ENCODE peak calls at places on chromosomes 6 and 20, in eight cellular contexts. One of them, this sample, is unnamed.

GRCh38 chr6:10343320-10343719 is 71.6 kb downstream of the TFAP2A start:
- DNase-seq in right atrium auricular region: no peak
- DNase-seq in AG04450: no peak
- DNase-seq in HepG2: no peak
- DNase-seq in lung: no peak
- DNase-seq in GM23338: no peak
- DNase-seq in right lobe of liver: no peak
- DNase-seq in stomach: no peak
- DNase-seq in this sample: no peak

GRCh38 chr20:17645546-17646208 is 36.4 kb downstream of the RRBP1 start:
- DNase-seq in AG04450: no peak
- DNase-seq in GM23338: no peak
- DNase-seq in right atrium auricular region: no peak
- DNase-seq in stomach: no peak
- DNase-seq in lung: no peak
- DNase-seq in HepG2: no peak
- DNase-seq in right lobe of liver: peak
- DNase-seq in this sample: no peak

GRCh38 chr20:37342231-37343177 is 3.4 kb upstream of the SRC start:
- DNase-seq in GM23338: peak
- DNase-seq in HepG2: peak
- DNase-seq in right lobe of liver: no peak
- DNase-seq in lung: no peak
- DNase-seq in right atrium auricular region: no peak
- DNase-seq in AG04450: no peak
- DNase-seq in stomach: no peak
- DNase-seq in this sample: no peak

GRCh38 chr20:5719861-5720401 is 30.3 kb upstream of the SHLD1 start:
- DNase-seq in HepG2: peak
- DNase-seq in right lobe of liver: no peak
- DNase-seq in AG04450: no peak
- DNase-seq in GM23338: no peak
- DNase-seq in stomach: no peak
- DNase-seq in lung: no peak
- DNase-seq in right atrium auricular region: no peak
- DNase-seq in this sample: no peak

GRCh38 chr6:15309611-15310283 is 63.9 kb downstream of the JARID2 start:
- DNase-seq in HepG2: no peak
- DNase-seq in GM23338: no peak
- DNase-seq in lung: no peak
- DNase-seq in right atrium auricular region: no peak
- DNase-seq in stomach: no peak
- DNase-seq in AG04450: no peak
- DNase-seq in right lobe of liver: no peak
- DNase-seq in this sample: no peak

GRCh38 chr6:124119591-124119990 is 315.9 kb downstream of the NKAIN2 start:
- DNase-seq in stomach: no peak
- DNase-seq in right atrium auricular region: no peak
- DNase-seq in GM23338: no peak
- DNase-seq in HepG2: no peak
- DNase-seq in lung: no peak
- DNase-seq in right lobe of liver: no peak
- DNase-seq in AG04450: no peak
- DNase-seq in this sample: no peak

GRCh38 chr6:134170844-134171243 is 118.4 kb upstream of the SLC2A12 start:
- DNase-seq in HepG2: no peak
- DNase-seq in right lobe of liver: no peak
- DNase-seq in GM23338: no peak
- DNase-seq in AG04450: no peak
- DNase-seq in stomach: no peak
- DNase-seq in lung: no peak
- DNase-seq in right atrium auricular region: no peak
- DNase-seq in this sample: no peak

GRCh38 chr20:49668181-49668877 is 45.3 kb downstream of the B4GALT5 start:
- DNase-seq in GM23338: no peak
- DNase-seq in stomach: peak
- DNase-seq in right lobe of liver: no peak
- DNase-seq in lung: no peak
- DNase-seq in HepG2: no peak
- DNase-seq in right atrium auricular region: no peak
- DNase-seq in AG04450: no peak
- DNase-seq in this sample: no peak

GRCh38 chr20:56625837-56626236 is 3.3 kb upstream of the TFAP2C start:
- DNase-seq in right lobe of liver: no peak
- DNase-seq in right atrium auricular region: no peak
- DNase-seq in GM23338: peak
- DNase-seq in stomach: no peak
- DNase-seq in lung: no peak
- DNase-seq in AG04450: no peak
- DNase-seq in HepG2: no peak
- DNase-seq in this sample: no peak

GRCh38 chr6:24524801-24525200 is 30.0 kb downstream of the ALDH5A1 start:
- DNase-seq in right atrium auricular region: no peak
- DNase-seq in stomach: no peak
- DNase-seq in AG04450: peak
- DNase-seq in lung: no peak
- DNase-seq in GM23338: peak
- DNase-seq in HepG2: peak
- DNase-seq in right lobe of liver: no peak
- DNase-seq in this sample: no peak

GRCh38 chr6:44304282-44305199 is 8.6 kb downstream of the AARS2 start:
- DNase-seq in HepG2: peak
- DNase-seq in right lobe of liver: no peak
- DNase-seq in lung: no peak
- DNase-seq in right atrium auricular region: no peak
- DNase-seq in AG04450: no peak
- DNase-seq in stomach: no peak
- DNase-seq in GM23338: peak
- DNase-seq in this sample: no peak

GRCh38 chr20:1374246-1374645 is 18.6 kb downstream of the FKBP1A start:
- DNase-seq in right lobe of liver: no peak
- DNase-seq in lung: no peak
- DNase-seq in GM23338: no peak
- DNase-seq in stomach: no peak
- DNase-seq in right atrium auricular region: no peak
- DNase-seq in AG04450: no peak
- DNase-seq in HepG2: no peak
- DNase-seq in this sample: no peak

GRCh38 chr6:47260021-47260420 is 49.7 kb downstream of the TNFRSF21 start:
- DNase-seq in AG04450: no peak
- DNase-seq in right lobe of liver: no peak
- DNase-seq in lung: no peak
- DNase-seq in right atrium auricular region: no peak
- DNase-seq in GM23338: no peak
- DNase-seq in HepG2: no peak
- DNase-seq in stomach: no peak
- DNase-seq in this sample: no peak

GRCh38 chr6:158131926-158132325 is 36.1 kb downstream of the SERAC1 start:
- DNase-seq in lung: no peak
- DNase-seq in GM23338: peak
- DNase-seq in right atrium auricular region: no peak
- DNase-seq in right lobe of liver: no peak
- DNase-seq in stomach: no peak
- DNase-seq in AG04450: no peak
- DNase-seq in HepG2: peak
- DNase-seq in this sample: no peak

GRCh38 chr20:52569201-52569600 is 377.6 kb upstream of the ZFP64 start:
- DNase-seq in GM23338: no peak
- DNase-seq in HepG2: no peak
- DNase-seq in lung: no peak
- DNase-seq in right lobe of liver: no peak
- DNase-seq in right atrium auricular region: no peak
- DNase-seq in AG04450: no peak
- DNase-seq in stomach: no peak
- DNase-seq in this sample: no peak

GRCh38 chr6:94367316-94367715 is 948.0 kb upstream of the EPHA7 start:
- DNase-seq in lung: no peak
- DNase-seq in HepG2: no peak
- DNase-seq in right atrium auricular region: no peak
- DNase-seq in right lobe of liver: no peak
- DNase-seq in AG04450: no peak
- DNase-seq in stomach: no peak
- DNase-seq in GM23338: no peak
- DNase-seq in this sample: no peak

GRCh38 chr20:46546293-46546692 is 4.2 kb downstream of the OCSTAMP start:
- DNase-seq in right lobe of liver: no peak
- DNase-seq in stomach: no peak
- DNase-seq in AG04450: no peak
- DNase-seq in lung: no peak
- DNase-seq in right atrium auricular region: no peak
- DNase-seq in HepG2: no peak
- DNase-seq in GM23338: no peak
- DNase-seq in this sample: no peak

DNA sequence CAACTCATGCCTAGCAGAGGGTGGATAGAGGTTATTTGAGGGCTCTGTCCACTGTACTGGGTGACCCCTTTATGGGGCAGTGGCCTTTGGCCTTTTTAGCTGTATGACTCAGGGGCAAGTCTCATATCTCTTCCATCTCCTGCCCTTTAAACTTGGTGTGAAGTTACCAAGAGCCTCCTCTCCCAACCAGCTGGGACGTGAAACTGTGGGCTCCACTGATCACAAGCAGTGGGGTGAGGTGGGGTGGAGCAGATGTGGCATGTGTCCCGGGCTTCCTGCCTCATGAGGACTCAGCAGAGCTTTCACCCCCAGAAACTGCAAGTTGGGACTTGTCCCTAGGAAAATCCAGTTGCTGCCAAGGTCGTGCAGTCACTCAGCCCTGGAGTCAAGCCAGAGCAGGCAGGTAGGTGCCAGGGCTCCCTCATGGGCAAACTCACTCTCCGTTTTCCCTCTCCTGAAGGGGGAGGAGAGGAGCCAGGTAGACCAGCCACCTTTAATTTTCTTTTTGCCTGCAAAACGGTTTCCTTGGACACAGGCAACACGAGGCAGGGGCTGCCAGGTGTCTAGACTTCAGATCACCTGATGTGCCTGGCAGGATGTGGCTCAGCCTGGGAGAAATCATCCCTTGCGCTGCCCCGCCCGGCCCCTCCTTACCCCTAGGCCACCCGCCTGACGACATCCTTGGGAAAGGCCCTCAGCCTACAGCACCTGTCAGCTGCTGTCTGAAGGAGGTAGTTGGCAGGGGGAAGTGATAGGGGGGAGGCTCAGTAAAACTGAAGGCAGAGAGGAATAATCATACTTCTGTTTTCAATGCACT is 4.0 kb downstream of the CDKN1A start:
- DNase-seq in lung: peak
- DNase-seq in HepG2: peak
- DNase-seq in AG04450: no peak
- DNase-seq in GM23338: peak
- DNase-seq in right atrium auricular region: no peak
- DNase-seq in right lobe of liver: peak
- DNase-seq in stomach: peak
- DNase-seq in this sample: no peak
- H3K4me3 ChIP-seq in lung: no peak
- H3K4me3 ChIP-seq in HepG2: peak
- H3K4me3 ChIP-seq in AG04450: peak
- H3K4me3 ChIP-seq in GM23338: no peak
- H3K4me3 ChIP-seq in right atrium auricular region: no peak
- H3K4me3 ChIP-seq in right lobe of liver: no peak
- H3K4me3 ChIP-seq in stomach: peak
- H3K4me3 ChIP-seq in this sample: peak

DNA sequence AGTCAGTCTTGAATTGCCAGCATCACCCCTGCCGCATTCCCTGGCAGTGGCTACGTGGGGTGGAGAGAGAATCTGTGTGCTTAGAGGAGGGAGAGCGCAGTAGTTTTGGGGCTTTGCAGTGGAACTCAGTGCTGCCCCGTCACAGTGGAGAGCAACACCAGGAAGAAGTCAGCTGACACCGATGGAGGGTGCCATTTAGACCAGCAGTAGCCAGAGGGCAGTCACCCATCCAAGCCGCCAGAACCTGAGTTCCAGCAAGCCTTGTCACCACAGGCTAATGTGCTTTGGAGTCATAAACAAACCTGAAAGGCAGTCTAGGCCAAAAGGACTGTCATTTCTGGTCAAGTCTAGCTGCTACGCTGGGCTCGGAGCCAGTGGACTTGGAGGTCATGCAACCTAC is 22.0 kb upstream of the PERP start:
- DNase-seq in AG04450: no peak
- DNase-seq in lung: no peak
- DNase-seq in HepG2: peak
- DNase-seq in right lobe of liver: no peak
- DNase-seq in right atrium auricular region: no peak
- DNase-seq in GM23338: peak
- DNase-seq in stomach: no peak
- DNase-seq in this sample: no peak
- TF ChIP-seq CTCF in AG04450: no peak
- TF ChIP-seq CTCF in lung: no peak
- TF ChIP-seq CTCF in HepG2: peak
- TF ChIP-seq CTCF in right lobe of liver: no peak
- TF ChIP-seq CTCF in right atrium auricular region: no peak
- TF ChIP-seq CTCF in GM23338: peak
- TF ChIP-seq CTCF in stomach: peak
- TF ChIP-seq CTCF in this sample: no peak

GRCh38 chr20:48634641-48635040 is 193.2 kb downstream of the PREX1 start:
- DNase-seq in stomach: no peak
- DNase-seq in AG04450: no peak
- DNase-seq in GM23338: no peak
- DNase-seq in HepG2: no peak
- DNase-seq in lung: no peak
- DNase-seq in right lobe of liver: no peak
- DNase-seq in right atrium auricular region: no peak
- DNase-seq in this sample: no peak

GRCh38 chr20:48635791-48636267 is 192.0 kb downstream of the PREX1 start:
- DNase-seq in stomach: no peak
- DNase-seq in AG04450: no peak
- DNase-seq in lung: no peak
- DNase-seq in right lobe of liver: no peak
- DNase-seq in right atrium auricular region: no peak
- DNase-seq in GM23338: peak
- DNase-seq in HepG2: peak
- DNase-seq in this sample: no peak

GRCh38 chr20:48637461-48637860 is 190.3 kb downstream of the PREX1 start:
- DNase-seq in lung: no peak
- DNase-seq in right atrium auricular region: no peak
- DNase-seq in GM23338: no peak
- DNase-seq in HepG2: no peak
- DNase-seq in stomach: no peak
- DNase-seq in right lobe of liver: no peak
- DNase-seq in AG04450: no peak
- DNase-seq in this sample: no peak

GRCh38 chr20:48635361-48635760 is 192.4 kb downstream of the PREX1 start:
- DNase-seq in AG04450: no peak
- DNase-seq in right atrium auricular region: no peak
- DNase-seq in right lobe of liver: no peak
- DNase-seq in lung: no peak
- DNase-seq in HepG2: no peak
- DNase-seq in GM23338: no peak
- DNase-seq in stomach: no peak
- DNase-seq in this sample: no peak

GRCh38 chr20:48636301-48636700 is 191.5 kb downstream of the PREX1 start:
- DNase-seq in right lobe of liver: no peak
- DNase-seq in lung: no peak
- DNase-seq in GM23338: no peak
- DNase-seq in stomach: no peak
- DNase-seq in right atrium auricular region: no peak
- DNase-seq in AG04450: no peak
- DNase-seq in HepG2: no peak
- DNase-seq in this sample: no peak
- H3K27ac ChIP-seq in right lobe of liver: no peak
- H3K27ac ChIP-seq in lung: no peak
- H3K27ac ChIP-seq in GM23338: no peak
- H3K27ac ChIP-seq in stomach: no peak
- H3K27ac ChIP-seq in right atrium auricular region: no peak
- H3K27ac ChIP-seq in AG04450: no peak
- H3K27ac ChIP-seq in HepG2: no peak
- H3K27ac ChIP-seq in this sample: no peak

GRCh38 chr6:42046491-42047219 is 3.7 kb upstream of the TAF8 start:
- DNase-seq in right atrium auricular region: no peak
- DNase-seq in stomach: no peak
- DNase-seq in HepG2: no peak
- DNase-seq in AG04450: no peak
- DNase-seq in right lobe of liver: no peak
- DNase-seq in GM23338: no peak
- DNase-seq in lung: no peak
- DNase-seq in this sample: no peak
- H3K4me3 ChIP-seq in right atrium auricular region: peak
- H3K4me3 ChIP-seq in stomach: peak
- H3K4me3 ChIP-seq in HepG2: no peak
- H3K4me3 ChIP-seq in AG04450: no peak
- H3K4me3 ChIP-seq in right lobe of liver: peak
- H3K4me3 ChIP-seq in GM23338: no peak
- H3K4me3 ChIP-seq in lung: no peak
- H3K4me3 ChIP-seq in this sample: peak

This sample was measured in coronary artery.